ENCODE peak calls at places on chromosomes 16 and 17, in ten cellular contexts. B is esophagus muscularis mucosa, N is Panc1, Q is endothelial cell of umbilical vein, V is breast epithelium, P is H1, J is transverse colon, C is spleen, T is HL-60, G is stomach. U is an unnamed sample.

GRCh38 chr17:55690105-55690508 is 32.6 kb downstream of the TMEM100 start:
- DNase-seq in Q (no peak), V (no peak), N (no peak), B (no peak), J (no peak), G (no peak), T (peak; percentile 25), P (no peak), C (no peak), U (no peak)

GRCh38 chr16:51500306-51500705 is 349.2 kb upstream of the SALL1 start:
- DNase-seq in Q (no peak), N (no peak), C (no peak), G (no peak), J (no peak), B (no peak), P (no peak), T (no peak), V (no peak), U (no peak)

GRCh38 chr17:27206447-27206846 is 87.5 kb upstream of the WSB1 start:
- DNase-seq in G (no peak), C (no peak), Q (no peak), V (no peak), T (peak; percentile 34), N (no peak), B (no peak), P (no peak), J (peak; percentile 16), U (no peak)

GRCh38 chr17:17090642-17091103 is 48.4 kb downstream of the MPRIP start:
- DNase-seq in J (peak; percentile 78), B (no peak), G (peak; percentile 80), P (no peak), Q (no peak), N (no peak), T (no peak), V (no peak), C (no peak), U (peak; percentile 19)

GRCh38 chr17:74739227-74739831 is 2.3 kb downstream of the RAB37 start:
- DNase-seq in V (no peak), G (no peak), Q (no peak), J (no peak), P (no peak), T (no peak), B (no peak), N (no peak), C (peak; percentile 83), U (no peak)

GRCh38 chr16:30005341-30006094 is 5.3 kb downstream of the DOC2A start:
- DNase-seq in J (peak; percentile 37), T (no peak), C (no peak), V (no peak), B (no peak), P (no peak), Q (peak; percentile 11), G (peak; percentile 32), N (no peak), U (no peak)

GRCh38 chr17:33513769-33514168 is 220.7 kb upstream of the ASIC2 start:
- DNase-seq in B (no peak), N (no peak), V (no peak), Q (no peak), T (no peak), P (no peak), G (no peak), J (no peak), C (no peak), U (no peak)

GRCh38 chr17:20156196-20157077 is 147.3 kb downstream of the SPECC1 start:
- DNase-seq in V (no peak), C (peak; percentile 87), J (peak; percentile 61), Q (peak; percentile 11), T (no peak), G (peak; percentile 49), B (no peak), N (no peak), P (no peak), U (peak; percentile 40)

DNA sequence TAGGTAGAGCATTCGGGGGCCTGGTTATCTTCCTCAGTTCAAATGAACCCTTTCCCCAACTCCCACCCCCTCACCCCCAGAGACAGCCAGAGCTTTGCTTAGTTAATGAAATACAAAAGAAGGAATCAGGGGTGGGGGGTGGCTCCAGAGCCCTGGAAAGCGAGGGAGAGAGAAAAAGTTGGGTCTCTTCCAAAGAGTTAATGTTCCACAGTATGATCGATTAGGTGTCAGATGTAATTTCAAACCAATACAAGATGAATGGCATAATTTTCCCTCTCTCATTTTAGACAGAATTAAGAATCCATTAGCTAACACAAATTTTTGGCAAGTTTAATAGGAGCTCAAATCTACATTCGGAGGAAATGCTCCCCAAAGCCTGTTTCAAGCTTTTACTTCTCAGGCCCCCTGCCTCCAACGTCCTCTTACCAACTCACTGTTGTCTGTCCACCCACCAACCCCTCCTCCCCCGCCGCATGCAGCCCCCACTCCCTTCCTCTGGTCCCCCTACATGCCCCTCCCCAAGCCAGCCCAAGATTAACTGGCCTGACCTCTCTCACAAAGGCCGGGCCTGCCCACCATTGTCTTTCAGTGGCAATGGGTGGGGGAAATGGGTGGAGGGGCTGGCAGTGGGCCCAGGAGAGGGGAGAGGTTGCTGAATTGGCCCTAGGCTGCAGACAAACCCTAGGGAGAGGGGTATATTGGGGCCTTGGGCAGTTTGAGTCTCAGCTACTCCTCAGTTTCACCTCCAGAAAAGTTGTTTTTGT is 28.2 kb downstream of the NEUROD2 start:
- DNase-seq in Q (peak; percentile 39), P (peak; percentile 67), G (no peak), N (no peak), V (no peak), B (no peak), C (no peak), J (no peak), T (no peak), U (no peak)
- H3K27me3 ChIP-seq in Q (peaks cover 8% of the 10 kb centered on the region), P (peaks cover 4% of the 10 kb centered on the region), G (peaks cover 37% of the 10 kb centered on the region), N (no peaks in the 10 kb centered on the region), V (no peaks in the 10 kb centered on the region), B (no peaks in the 10 kb centered on the region), C (no peaks in the 10 kb centered on the region), J (no peaks in the 10 kb centered on the region), T (no peaks in the 10 kb centered on the region), U (no peaks in the 10 kb centered on the region)

GRCh38 chr16:3949946-3950342 is 69.4 kb upstream of the CREBBP start:
- DNase-seq in V (no peak), G (no peak), B (no peak), N (no peak), T (no peak), C (no peak), Q (no peak), P (no peak), J (no peak), U (no peak)

GRCh38 chr16:3948378-3948995 is 68.0 kb upstream of the CREBBP start:
- DNase-seq in V (peak; percentile 7), C (no peak), T (no peak), P (no peak), J (no peak), G (no peak), B (no peak), Q (no peak), N (no peak), U (no peak)

GRCh38 chr16:3949287-3949686 is 68.8 kb upstream of the CREBBP start:
- DNase-seq in Q (peak; percentile 55), T (no peak), J (no peak), G (no peak), N (no peak), C (no peak), V (no peak), B (no peak), P (no peak), U (no peak)

GRCh38 chr16:3946604-3947180 is 66.2 kb upstream of the CREBBP start:
- DNase-seq in B (no peak), Q (no peak), N (no peak), J (no peak), P (no peak), G (no peak), V (no peak), T (no peak), C (no peak), U (no peak)

DNA sequence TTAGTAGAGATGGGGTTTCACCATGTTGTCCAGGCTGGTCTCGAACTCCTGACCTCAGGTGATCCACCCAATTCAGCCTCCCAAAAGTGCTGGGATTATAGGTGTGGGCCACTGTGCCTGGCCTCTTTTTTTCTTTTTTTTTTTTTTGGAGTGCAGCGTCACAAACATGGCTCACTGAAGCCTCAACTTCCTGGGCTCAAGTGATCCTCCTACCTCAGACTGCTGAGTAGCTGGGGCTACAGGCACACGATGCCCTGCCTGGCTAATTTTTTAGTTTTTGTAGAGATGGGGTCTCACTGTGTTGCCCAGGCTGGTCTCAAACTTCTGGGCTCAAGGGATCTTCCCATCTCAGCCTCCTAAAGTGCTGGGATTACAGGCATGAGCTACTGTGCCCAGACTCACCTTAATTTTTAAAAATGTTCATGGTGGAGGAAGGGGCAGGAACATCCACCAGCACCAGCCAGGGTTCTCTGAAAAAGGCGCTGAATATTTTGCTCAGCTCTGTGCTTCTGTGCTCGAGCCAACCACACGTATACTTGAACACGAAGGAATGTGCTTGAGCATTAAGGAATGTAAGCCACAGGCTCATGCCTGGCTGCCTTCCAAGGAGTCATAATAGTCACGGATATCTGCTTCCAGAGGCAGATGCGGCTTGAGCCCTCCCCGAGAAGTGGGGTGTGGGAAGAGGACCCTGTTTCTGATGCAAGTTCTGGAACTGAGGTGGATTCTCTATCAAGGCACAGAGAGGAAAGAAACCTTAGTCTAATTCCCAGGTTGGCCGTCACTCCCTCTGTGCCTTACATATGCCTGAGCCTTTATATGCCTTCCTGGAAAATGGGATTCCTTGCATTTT is 65.5 kb upstream of the CREBBP start:
- DNase-seq in T (no peak), N (no peak), C (no peak), Q (peak; percentile 82), P (no peak), B (no peak), G (peak; percentile 60), V (peak; percentile 67), J (peak; percentile 45), U (peak; percentile 44)
- TF ChIP-seq POLR2AphosphoS5 in T (no peak), N (no peak), C (peak; percentile 17), Q (no peak), P (no peak), B (peak; percentile 63), G (peak; percentile 47), V (peak; percentile 25), J (no peak), U (no peak)

GRCh38 chr16:10113248-10113647 is 69.0 kb downstream of the GRIN2A start:
- DNase-seq in B (no peak), V (no peak), G (no peak), N (no peak), C (no peak), Q (no peak), J (no peak), T (no peak), P (no peak), U (no peak)

GRCh38 chr16:10112021-10112420 is 70.2 kb downstream of the GRIN2A start:
- DNase-seq in C (no peak), G (no peak), B (no peak), P (no peak), V (no peak), N (no peak), T (no peak), Q (no peak), J (no peak), U (no peak)

GRCh38 chr16:10111156-10111761 is 71.0 kb downstream of the GRIN2A start:
- DNase-seq in P (no peak), V (no peak), G (no peak), B (no peak), T (no peak), J (no peak), N (no peak), C (no peak), Q (no peak), U (no peak)

DNA sequence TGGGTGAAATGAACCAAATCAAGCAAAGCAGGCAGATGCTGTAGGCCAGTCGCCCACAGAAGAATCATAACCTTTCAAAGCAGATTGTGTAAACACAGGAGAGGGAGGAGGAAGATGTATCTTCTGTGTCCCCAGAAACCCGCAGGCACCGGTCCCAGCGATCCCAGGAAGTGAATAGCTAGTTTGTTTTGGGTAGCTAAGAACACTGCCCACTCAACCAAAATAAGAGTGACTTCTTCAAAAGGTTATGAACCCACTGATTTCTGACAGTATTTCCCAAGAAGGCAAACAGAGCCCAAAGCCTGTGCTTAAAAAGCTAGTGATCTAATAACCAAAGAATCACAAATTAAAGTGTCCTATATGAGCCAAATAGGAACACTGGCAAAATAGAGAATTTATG is 67.8 kb downstream of the GRIN2A start:
- DNase-seq in Q (no peak), V (no peak), G (no peak), T (no peak), C (no peak), J (no peak), P (no peak), N (no peak), B (no peak), U (no peak)
- H3K27me3 ChIP-seq in Q (no peaks in the 10 kb centered on the region), V (no peaks in the 10 kb centered on the region), G (no peaks in the 10 kb centered on the region), T (no peaks in the 10 kb centered on the region), C (no peaks in the 10 kb centered on the region), J (no peaks in the 10 kb centered on the region), P (no peaks in the 10 kb centered on the region), N (no peaks in the 10 kb centered on the region), B (no peaks in the 10 kb centered on the region), U (no peaks in the 10 kb centered on the region)

GRCh38 chr16:27426423-27427408 is 24.7 kb downstream of the IL21R start:
- DNase-seq in B (peak; percentile 88), J (peak; percentile 38), N (peak; percentile 61), V (no peak), P (peak; percentile 38), Q (peak; percentile 36), G (peak; percentile 26), C (peak; percentile 89), T (no peak), U (no peak)
- TF ChIP-seq POLR2AphosphoS5 in B (no peak), J (no peak), N (no peak), V (no peak), P (no peak), Q (no peak), G (no peak), C (peak; percentile 77), T (no peak), U (no peak)

U was measured in prostate gland.